ENCODE peak calls at places on chromosomes 3 and 15, in six cellular contexts. Z is epithelial cell of esophagus; C is lower leg skin; K is neural crest cell; E is cardiac fibroblast; S is activated gamma-delta T cell treated with anti-CD3 and anti-CD28 coated beads, Interleukin-2, amount 50 U/mL, for 16 hours. I is an unnamed sample.

GRCh38 chr15:98503970-98504369 is 144.4 kb upstream of the IGF1R start:
- DNase-seq in K (no peak), S (no peak), C (no peak), E (peak; percentile 15), Z (peak; percentile 6), I (no peak)

GRCh38 chr3:52117537-52117936 is 36.7 kb downstream of the POC1A start:
- DNase-seq in S (no peak), Z (no peak), C (no peak), K (no peak), E (no peak), I (no peak)

GRCh38 chr3:119808843-119809242 is 26.9 kb downstream of the NR1I2 start:
- DNase-seq in E (no peak), K (no peak), C (peak; percentile 70), Z (no peak), S (no peak), I (no peak)

GRCh38 chr3:187150599-187150998 is 11.3 kb upstream of the RPL39L start:
- DNase-seq in C (no peak), S (peak; percentile 51), Z (peak; percentile 10), K (peak; percentile 23), E (no peak), I (peak; percentile 50)

GRCh38 chr15:39888809-39889208 is 31.3 kb downstream of the GPR176 start:
- DNase-seq in Z (peak; percentile 20), K (no peak), C (no peak), E (no peak), S (no peak), I (no peak)

GRCh38 chr15:100340721-100341661 is 784 bp downstream of the ADAMTS17 start:
- DNase-seq in E (no peak), K (no peak), S (no peak), Z (no peak), C (peak; percentile 86), I (no peak)

GRCh38 chr15:42270996-42271395 is 2.0 kb upstream of the GANC start:
- DNase-seq in S (no peak), Z (no peak), C (no peak), K (no peak), E (no peak), I (no peak)

GRCh38 chr15:81547517-81548132 is 173.6 kb upstream of the TMC3 start:
- DNase-seq in S (no peak), E (no peak), C (no peak), K (no peak), Z (no peak), I (no peak)

GRCh38 chr15:48040166-48040817 is 80.5 kb upstream of the SLC24A5 start:
- DNase-seq in C (no peak), Z (peak; percentile 82), S (no peak), K (no peak), E (peak; percentile 33), I (no peak)

GRCh38 chr3:115790759-115791158 is 167.4 kb downstream of the GAP43 start:
- DNase-seq in S (peak; percentile 36), Z (peak; percentile 98), E (peak; percentile 99), C (no peak), K (no peak), I (no peak)

GRCh38 chr3:170364965-170365364 is 7.5 kb downstream of the SKIL start:
- DNase-seq in K (no peak), C (no peak), E (no peak), Z (no peak), S (no peak), I (no peak)

GRCh38 chr15:64148168-64148567 is 3.4 kb upstream of the SNX22 start:
- DNase-seq in Z (no peak), C (peak; percentile 50), S (no peak), K (no peak), E (no peak), I (no peak)

GRCh38 chr3:196336319-196337145 is 1.7 kb downstream of the TM4SF19 start:
- DNase-seq in E (peak; percentile 29), S (no peak), Z (peak; percentile 42), C (no peak), K (no peak), I (no peak)